ENCODE peak calls at places on chromosomes 13 and 19, in four cellular contexts. E, O, M and T are unnamed samples.

GRCh38 chr19:6198896-6199239 is 63.4 kb downstream of the ACSBG2 start:
- DNase-seq in E (no peak), O (no peak), M (no peak), T (no peak)

GRCh38 chr13:49443327-49443688 is 556 bp downstream of the CAB39L start:
- DNase-seq in E (no peak), O (peak; percentile 75), M (peak; percentile 0), T (no peak)

GRCh38 chr19:10686661-10687517 is 14.3 kb upstream of the QTRT1 start:
- DNase-seq in E (peak; percentile 74), O (no peak), M (no peak), T (no peak)

GRCh38 chr13:95512957-95513356 is 39.6 kb upstream of the CLDN10 start:
- DNase-seq in E (no peak), O (no peak), M (no peak), T (no peak)

GRCh38 chr13:100269837-100270236 is 180.9 kb downstream of the PCCA start:
- DNase-seq in E (peak; percentile 7), O (no peak), M (no peak), T (no peak)

GRCh38 chr19:11722414-11722813 is 16.3 kb downstream of the ZNF823 start:
- DNase-seq in E (no peak), O (no peak), M (no peak), T (no peak)

GRCh38 chr19:50496189-50497029 is 14.6 kb downstream of the JOSD2 start:
- DNase-seq in E (peak; percentile 90), O (no peak), M (no peak), T (no peak)

GRCh38 chr13:43242040-43242439 is 218.7 kb downstream of the DNAJC15 start:
- DNase-seq in E (no peak), O (no peak), M (no peak), T (no peak)

GRCh38 chr13:95300625-95301134 is 571 bp downstream of the ABCC4 start:
- DNase-seq in E (peak; percentile 17), O (peak; percentile 47), M (peak; percentile 12), T (no peak)

GRCh38 chr13:109707044-109707794 is 79.2 kb downstream of the IRS2 start:
- DNase-seq in E (no peak), O (peak; percentile 25), M (no peak), T (no peak)

GRCh38 chr13:40559915-40560314 is 106.5 kb downstream of the FOXO1 start:
- DNase-seq in E (no peak), O (no peak), M (no peak), T (no peak)

GRCh38 chr19:35790981-35791813 is 15.8 kb downstream of the ARHGAP33 start:
- DNase-seq in E (no peak), O (peak; percentile 37), M (no peak), T (no peak)

GRCh38 chr13:83907196-83907989 is 25.1 kb upstream of the SLITRK1 start:
- DNase-seq in E (no peak), O (no peak), M (no peak), T (no peak)

GRCh38 chr19:10505583-10506229 is 2.5 kb upstream of the KEAP1 start:
- DNase-seq in E (peak; percentile 43), O (no peak), M (peak; percentile 65), T (no peak)

GRCh38 chr13:27308941-27309340 is 38.3 kb downstream of the RASL11A start:
- DNase-seq in E (no peak), O (no peak), M (no peak), T (no peak)

GRCh38 chr19:49017666-49018351 is 918 bp upstream of the LHB start:
- DNase-seq in E (peak; percentile 22), O (peak; percentile 60), M (peak; percentile 34), T (peak; percentile 78)

GRCh38 chr13:31947506-31947905 is 84.1 kb upstream of the FRY start:
- DNase-seq in E (no peak), O (no peak), M (no peak), T (no peak)

GRCh38 chr19:15673176-15673654 is 328 bp downstream of the CYP4F12 start:
- DNase-seq in E (no peak), O (no peak), M (no peak), T (no peak)

GRCh38 chr13:114073881-114074551 is 58.4 kb downstream of the RASA3 start:
- DNase-seq in E (no peak), O (no peak), M (no peak), T (no peak)

GRCh38 chr19:55099557-55100506 is 17.6 kb downstream of the PPP1R12C start:
- DNase-seq in E (no peak), O (no peak), M (no peak), T (no peak)

GRCh38 chr19:49272204-49272603 is 52.8 kb downstream of the SLC6A16 start:
- DNase-seq in E (no peak), O (no peak), M (no peak), T (no peak)

GRCh38 chr13:111203742-111204386 is 88.8 kb downstream of the ARHGEF7 start:
- DNase-seq in E (no peak), O (no peak), M (no peak), T (no peak)

GRCh38 chr13:113641426-113641825 is 16.6 kb downstream of the ATP4B start:
- DNase-seq in E (no peak), O (no peak), M (no peak), T (no peak)

GRCh38 chr19:12825259-12826131 is 8.9 kb downstream of the RTBDN start:
- DNase-seq in E (no peak), O (no peak), M (no peak), T (no peak)

GRCh38 chr13:32674503-32674902 is 88.3 kb downstream of the PDS5B start:
- DNase-seq in E (no peak), O (no peak), M (no peak), T (no peak)

GRCh38 chr13:51697181-51697580 is 106.8 kb downstream of the DHRS12 start:
- DNase-seq in E (no peak), O (no peak), M (no peak), T (no peak)

GRCh38 chr19:16370671-16371391 is 46.2 kb downstream of the KLF2 start:
- DNase-seq in E (no peak), O (no peak), M (no peak), T (no peak)

GRCh38 chr13:111431241-111431640 is 110.8 kb downstream of the TEX29 start:
- DNase-seq in E (no peak), O (peak; percentile 81), M (no peak), T (no peak)

GRCh38 chr13:106916329-106916728 is 348.4 kb upstream of the ARGLU1 start:
- DNase-seq in E (no peak), O (no peak), M (no peak), T (no peak)

GRCh38 chr19:7488736-7489353 is at the start of gene PEX11G:
- DNase-seq in E (peak; percentile 87), O (peak; percentile 38), M (peak; percentile 85), T (peak; percentile 80)

GRCh38 chr13:113936566-113936965 is 37.3 kb downstream of the C13orf46 start:
- DNase-seq in E (no peak), O (no peak), M (no peak), T (no peak)

GRCh38 chr19:15318241-15318691 is 14.1 kb downstream of the BRD4 start:
- DNase-seq in E (no peak), O (no peak), M (no peak), T (no peak)

GRCh38 chr19:55070755-55071502 is 4.7 kb upstream of the EPS8L1 start:
- DNase-seq in E (no peak), O (no peak), M (no peak), T (no peak)